ENCODE peak calls at places on chromosome 22, in six cellular contexts. Y is SJCRH30, G is breast epithelium, Z is PC-3, S is colonic mucosa, I is psoas muscle. P is an unnamed sample.

GRCh38 chr22:24007253-24008021 is 2.2 kb upstream of the GSTT4 start:
- DNase-seq in Y (no peak), G (peak; percentile 68), Z (no peak), S (no peak), I (no peak), P (no peak)

GRCh38 chr22:23064381-23065068 is 5.8 kb upstream of the GNAZ start:
- DNase-seq in Y (no peak), G (no peak), Z (no peak), S (no peak), I (no peak), P (peak; percentile 44)

GRCh38 chr22:29306175-29306829 is at the start of gene GAS2L1:
- DNase-seq in Y (peak; percentile 86), G (peak; percentile 60), Z (peak; percentile 70), S (peak; percentile 90), I (peak; percentile 86), P (peak; percentile 91)

GRCh38 chr22:24189249-24190158 is 8.2 kb downstream of the SUSD2 start:
- DNase-seq in Y (peak; percentile 70), G (peak; percentile 84), Z (peak; percentile 69), S (peak; percentile 75), I (peak; percentile 74), P (peak; percentile 93)

GRCh38 chr22:24834845-24835570 is 29.0 kb downstream of the SGSM1 start:
- DNase-seq in Y (no peak), G (no peak), Z (peak; percentile 12), S (peak; percentile 38), I (no peak), P (no peak)

GRCh38 chr22:35384973-35385588 is 4.2 kb downstream of the HMOX1 start:
- DNase-seq in Y (no peak), G (no peak), Z (no peak), S (no peak), I (no peak), P (no peak)

GRCh38 chr22:33221566-33221965 is 163.4 kb upstream of the SYN3 start:
- DNase-seq in Y (no peak), G (no peak), Z (no peak), S (no peak), I (no peak), P (no peak)

GRCh38 chr22:41526802-41527799 is 17.2 kb downstream of the POLR3H start:
- DNase-seq in Y (peak; percentile 51), G (no peak), Z (peak; percentile 33), S (peak; percentile 50), I (peak; percentile 60), P (no peak)

GRCh38 chr22:30969532-30970355 is 679 bp downstream of the TUG1 start:
- DNase-seq in Y (peak; percentile 35), G (peak; percentile 30), Z (peak; percentile 15), S (peak; percentile 53), I (no peak), P (no peak)

GRCh38 chr22:41532908-41533825 is 11.1 kb downstream of the POLR3H start:
- DNase-seq in Y (peak; percentile 68), G (no peak), Z (peak; percentile 58), S (peak; percentile 78), I (peak; percentile 81), P (peak; percentile 83)

GRCh38 chr22:24271406-24271760 is 752 bp downstream of the SPECC1L start:
- DNase-seq in Y (no peak), G (no peak), Z (peak; percentile 16), S (no peak), I (no peak), P (no peak)

GRCh38 chr22:36776722-36777121 is 803 bp upstream of the IFT27 start:
- DNase-seq in Y (no peak), G (no peak), Z (no peak), S (peak; percentile 25), I (no peak), P (no peak)

GRCh38 chr22:23109079-23109347 is 32.8 kb downstream of the RSPH14 start:
- DNase-seq in Y (no peak), G (no peak), Z (no peak), S (no peak), I (no peak), P (no peak)

GRCh38 chr22:48885919-48886305 is 941.8 kb downstream of the BRD1 start:
- DNase-seq in Y (no peak), G (no peak), Z (no peak), S (no peak), I (no peak), P (peak; percentile 44)

GRCh38 chr22:23149743-23150238 is 4.5 kb downstream of the RAB36 start:
- DNase-seq in Y (no peak), G (no peak), Z (no peak), S (no peak), I (no peak), P (no peak)

GRCh38 chr22:40452730-40453487 is 82.5 kb downstream of the SGSM3 start:
- DNase-seq in Y (peak; percentile 15), G (no peak), Z (no peak), S (no peak), I (no peak), P (no peak)

GRCh38 chr22:47396515-47396914 is 634.1 kb downstream of the TBC1D22A start:
- DNase-seq in Y (no peak), G (no peak), Z (no peak), S (no peak), I (no peak), P (peak; percentile 51)

DNA sequence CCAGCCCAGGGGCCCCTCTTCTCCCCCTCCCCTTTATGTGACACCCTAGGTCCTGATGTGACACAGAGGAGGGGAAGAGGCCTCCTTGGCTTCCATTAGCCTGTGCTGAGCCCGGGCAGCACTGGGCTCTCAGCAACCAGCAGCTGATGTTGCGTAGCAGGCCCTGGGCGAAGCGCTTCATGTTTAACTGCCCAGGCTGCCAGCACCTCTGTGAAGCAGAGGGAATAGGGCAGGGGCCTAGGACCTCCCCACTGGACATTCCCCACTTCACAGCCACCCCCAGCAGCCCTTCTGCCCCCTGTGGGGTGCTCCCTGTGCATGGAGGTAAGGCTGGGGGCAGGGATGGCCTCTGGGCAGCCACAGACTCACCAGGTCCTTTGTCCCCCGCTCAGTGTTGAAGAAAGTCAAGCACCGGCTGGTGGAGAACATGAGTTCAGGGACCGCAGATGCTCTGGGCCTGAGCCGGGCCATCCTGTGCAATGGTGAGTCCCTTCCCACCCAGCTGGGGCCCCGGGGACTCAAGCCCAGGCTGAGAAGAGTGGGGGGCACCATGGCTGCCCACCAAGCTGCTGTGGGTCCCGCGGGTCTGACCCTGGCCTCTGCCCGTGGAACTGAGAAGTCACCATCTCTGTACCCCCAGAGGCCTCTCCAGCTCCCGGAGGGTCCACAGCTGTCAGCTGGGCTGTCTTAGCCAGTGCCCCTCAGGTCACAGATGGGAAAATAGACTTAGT is 11.6 kb downstream of the PICK1 start:
- DNase-seq in Y (no peak), G (no peak), Z (no peak), S (no peak), I (peak; percentile 17), P (no peak)
- H3K27ac ChIP-seq in Y (no peak overlapping the region), G (peak overlapping the region; percentile 43), Z (no peak overlapping the region), S (no peak overlapping the region), I (peak overlapping the region; percentile 95), P (no peak overlapping the region)

DNA sequence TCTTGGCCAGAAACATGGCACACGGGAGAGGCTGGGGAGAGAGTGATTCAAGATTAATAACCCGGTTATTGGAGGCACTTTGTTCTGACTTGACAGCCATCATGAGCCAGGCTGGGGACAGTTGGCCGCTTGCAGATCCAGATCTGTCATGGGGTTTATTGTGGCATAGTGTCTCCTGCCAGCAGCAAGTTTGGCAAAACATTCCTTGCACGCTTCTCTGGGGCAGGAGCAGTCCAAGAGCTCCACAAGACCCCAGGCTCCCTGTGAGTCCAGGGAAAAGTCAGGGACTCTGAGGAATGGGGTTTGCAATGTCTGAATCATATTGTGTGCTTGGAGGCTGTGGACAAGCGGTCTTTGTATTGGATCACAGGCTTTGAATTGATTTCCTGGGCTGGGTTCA is 270.5 kb downstream of the MIAT start:
- DNase-seq in Y (no peak), G (no peak), Z (no peak), S (no peak), I (no peak), P (no peak)
- H3K4me3 ChIP-seq in Y (no peak overlapping the region), G (no peak overlapping the region), Z (no peak overlapping the region), S (no peak overlapping the region), I (no peak overlapping the region), P (no peak overlapping the region)

DNA sequence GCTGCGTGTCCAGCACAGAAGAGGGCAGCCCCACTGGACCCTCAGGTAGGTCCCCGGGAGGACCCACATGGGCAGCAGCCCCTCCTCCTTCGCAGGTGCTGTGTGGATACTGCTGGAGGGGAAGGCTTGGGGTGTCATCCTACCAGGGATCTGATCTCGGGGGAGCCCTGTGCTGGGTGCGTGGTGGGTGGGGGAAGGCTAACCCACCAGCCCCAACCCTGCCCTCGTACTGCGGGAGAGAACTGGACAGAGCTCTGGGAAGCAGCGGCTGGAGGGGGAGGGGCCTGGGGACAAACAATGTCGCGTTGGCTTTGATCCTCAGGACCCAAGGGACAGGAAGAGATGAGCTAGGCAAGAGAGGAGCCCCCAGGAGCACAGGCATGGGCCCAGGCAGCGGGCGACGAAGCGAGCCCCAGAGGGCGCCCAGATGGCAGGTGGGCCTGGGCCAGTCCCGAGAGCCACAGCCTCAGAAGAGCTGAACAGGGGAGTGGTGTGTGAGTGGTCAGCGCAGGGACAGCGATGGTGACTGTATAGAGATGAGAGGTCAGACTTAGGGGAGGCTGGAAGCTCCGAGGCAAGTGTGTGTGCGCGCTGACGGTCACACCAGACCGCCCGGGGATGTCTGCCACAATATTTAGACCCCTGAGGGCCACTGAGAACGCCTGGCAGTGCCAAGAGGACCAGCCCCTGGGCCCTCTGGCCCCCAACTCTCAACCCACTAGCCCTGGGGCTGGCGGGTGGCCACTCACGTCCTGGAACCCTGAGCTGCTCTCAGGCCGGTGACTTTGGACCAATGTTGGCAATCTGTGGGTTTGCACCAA is 1.4 kb upstream of the PIM3 start:
- DNase-seq in Y (no peak), G (no peak), Z (no peak), S (no peak), I (peak; percentile 18), P (peak; percentile 68)
- H3K27ac ChIP-seq in Y (no peak overlapping the region), G (peak overlapping the region; percentile 99), Z (peak overlapping the region; percentile 75), S (peak overlapping the region; percentile 96), I (peak overlapping the region; percentile 97), P (peak overlapping the region; percentile 90)

GRCh38 chr22:20086101-20086599 is 6.1 kb downstream of the DGCR8 start:
- DNase-seq in Y (no peak), G (no peak), Z (no peak), S (no peak), I (no peak), P (no peak)

GRCh38 chr22:20084547-20085413 is 4.7 kb downstream of the DGCR8 start:
- DNase-seq in Y (peak; percentile 43), G (no peak), Z (no peak), S (no peak), I (no peak), P (no peak)

GRCh38 chr22:20085651-20086050 is 5.6 kb downstream of the DGCR8 start:
- DNase-seq in Y (no peak), G (no peak), Z (no peak), S (no peak), I (no peak), P (no peak)

GRCh38 chr22:20083157-20083890 is 3.3 kb downstream of the DGCR8 start:
- DNase-seq in Y (no peak), G (no peak), Z (no peak), S (no peak), I (no peak), P (no peak)

DNA sequence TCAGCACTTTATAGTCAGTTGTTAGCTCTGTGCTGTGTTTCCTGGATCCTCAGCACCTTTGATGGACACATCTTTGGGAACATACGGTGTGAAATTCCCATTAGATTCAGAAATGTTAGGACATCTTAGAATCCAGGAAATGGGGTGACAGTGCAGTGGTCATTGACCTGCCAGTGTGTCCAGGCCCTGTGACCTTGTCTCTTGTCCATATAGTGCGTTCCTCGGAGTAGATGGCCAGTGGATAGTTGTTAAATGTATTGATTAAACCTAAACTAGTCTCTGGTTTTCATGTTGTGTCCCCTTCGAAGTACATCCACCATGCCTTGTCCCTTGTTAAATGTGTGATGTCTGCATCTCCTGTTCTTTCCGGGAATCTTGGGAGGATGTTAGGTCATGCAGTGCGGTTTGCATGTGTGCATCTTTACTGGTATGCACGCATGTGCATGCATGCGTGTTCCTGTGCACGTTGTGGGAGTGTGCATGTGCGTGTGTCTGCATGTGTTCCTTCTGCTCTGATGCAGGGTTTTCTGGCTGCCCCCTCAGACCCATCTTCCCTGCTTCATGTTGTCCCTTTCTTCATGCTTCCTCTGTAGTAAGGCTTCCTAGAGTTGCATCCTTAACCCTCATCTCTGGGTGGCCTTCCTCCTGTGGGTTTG is 4.0 kb downstream of the DGCR8 start:
- DNase-seq in Y (no peak), G (no peak), Z (no peak), S (no peak), I (no peak), P (no peak)
- H3K4me3 ChIP-seq in Y (no peak overlapping the region), G (no peak overlapping the region), Z (no peak overlapping the region), S (no peak overlapping the region), I (no peak overlapping the region), P (no peak overlapping the region)

P was measured in upper lobe of right lung.